ENCODE peak calls at places on chromosomes 2 and 18, in nine cellular contexts. T, M, L, O, Y, Z, I, K and N are unnamed samples.

GRCh38 chr2:173749315-173749714 is 215.9 kb downstream of the SP3 start:
- DNase-seq in K (peak), I (no peak), M (peak), Y (no peak), L (no peak), Z (no peak), T (no peak), O (no peak), N (no peak)

GRCh38 chr18:9673296-9674251 is 34.5 kb upstream of the RAB31 start:
- DNase-seq in L (no peak), Z (no peak), Y (no peak), T (no peak), O (peak), I (no peak), K (peak), M (peak), N (peak)

GRCh38 chr2:128684523-128684922 is 365.9 kb upstream of the HS6ST1 start:
- DNase-seq in O (no peak), Y (no peak), Z (no peak), T (no peak), L (no peak), I (no peak), M (no peak), K (no peak), N (no peak)

GRCh38 chr18:42048150-42048549 is 93.1 kb downstream of the PIK3C3 start:
- DNase-seq in O (no peak), Y (no peak), L (no peak), K (peak), T (no peak), M (peak), I (no peak), Z (no peak), N (peak)

GRCh38 chr18:75477913-75478312 is 50.4 kb upstream of the SMIM21 start:
- DNase-seq in M (peak), Y (no peak), O (no peak), Z (no peak), T (no peak), I (no peak), K (peak), L (no peak), N (no peak)

GRCh38 chr2:64114063-64114911 is 29.9 kb downstream of the PELI1 start:
- DNase-seq in I (no peak), Y (no peak), M (no peak), Z (no peak), L (no peak), K (no peak), O (no peak), T (no peak), N (no peak)

GRCh38 chr2:116810071-116810470 is 1004.4 kb upstream of the DDX18 start:
- DNase-seq in I (no peak), Z (no peak), K (no peak), M (no peak), L (no peak), Y (no peak), T (no peak), O (no peak), N (no peak)

GRCh38 chr2:96811916-96812315 is 4.2 kb upstream of the CNNM3 start:
- DNase-seq in T (no peak), Z (no peak), I (no peak), O (no peak), M (no peak), Y (no peak), K (no peak), L (no peak), N (no peak)

GRCh38 chr2:18119883-18120282 is 241.4 kb downstream of the KCNS3 start:
- DNase-seq in Z (no peak), Y (no peak), I (no peak), K (no peak), L (no peak), O (no peak), M (no peak), T (no peak), N (no peak)

GRCh38 chr2:49219741-49220140 is 65.4 kb upstream of the FSHR start:
- DNase-seq in T (no peak), L (no peak), K (no peak), Y (no peak), Z (no peak), O (no peak), I (no peak), M (no peak), N (no peak)

GRCh38 chr2:226699321-226699720 is 100.3 kb downstream of the IRS1 start:
- DNase-seq in O (no peak), M (peak), Z (no peak), I (no peak), K (no peak), Y (no peak), L (no peak), T (no peak), N (no peak)

GRCh38 chr18:79911871-79912270 is 39.6 kb downstream of the SLC66A2 start:
- DNase-seq in Y (no peak), M (no peak), T (no peak), Z (no peak), O (no peak), K (no peak), I (no peak), L (no peak), N (no peak)